ENCODE peak calls at places on chromosomes 2 and 18, in nine cellular contexts. T is H1, Y is transverse colon, L is tibial artery, U is neural progenitor cell, G is left ventricle myocardium inferior, J is A549, C is upper lobe of left lung, H is right lobe of liver. Q is an unnamed sample.

GRCh38 chr2:58101500-58101899 is 54.9 kb downstream of the VRK2 start:
- DNase-seq in T (no peak), Y (no peak), L (no peak), U (no peak), G (no peak), J (no peak), C (no peak), H (no peak), Q (no peak)

GRCh38 chr2:111712361-111712760 is 171.6 kb downstream of the ANAPC1 start:
- DNase-seq in T (no peak), Y (no peak), L (no peak), U (no peak), G (no peak), J (no peak), C (no peak), H (no peak), Q (no peak)

GRCh38 chr2:214052235-214052634 is 358.6 kb upstream of the VWC2L start:
- DNase-seq in T (no peak), Y (no peak), L (no peak), U (no peak), G (no peak), J (no peak), C (no peak), H (no peak), Q (no peak)

GRCh38 chr2:193331701-193332100 is 1137.0 kb upstream of the TMEFF2 start:
- DNase-seq in T (no peak), Y (no peak), L (no peak), U (no peak), G (no peak), J (no peak), C (no peak), H (no peak), Q (no peak)

GRCh38 chr2:317501-318424 is 29.9 kb upstream of the ALKAL2 start:
- DNase-seq in T (no peak), Y (no peak), L (no peak), U (peak; percentile 67), G (no peak), J (no peak), C (peak; percentile 47), H (no peak), Q (no peak)

GRCh38 chr2:47402555-47402804 is 476 bp upstream of the MSH2 start:
- DNase-seq in T (no peak), Y (no peak), L (no peak), U (no peak), G (no peak), J (no peak), C (no peak), H (no peak), Q (no peak)

GRCh38 chr2:123785332-123785731 is 239.8 kb upstream of the CNTNAP5 start:
- DNase-seq in T (no peak), Y (no peak), L (no peak), U (no peak), G (no peak), J (no peak), C (no peak), H (no peak), Q (no peak)

GRCh38 chr18:50151876-50152275 is 43.1 kb downstream of the MYO5B start:
- DNase-seq in T (no peak), Y (no peak), L (no peak), U (no peak), G (no peak), J (no peak), C (no peak), H (no peak), Q (no peak)

DNA sequence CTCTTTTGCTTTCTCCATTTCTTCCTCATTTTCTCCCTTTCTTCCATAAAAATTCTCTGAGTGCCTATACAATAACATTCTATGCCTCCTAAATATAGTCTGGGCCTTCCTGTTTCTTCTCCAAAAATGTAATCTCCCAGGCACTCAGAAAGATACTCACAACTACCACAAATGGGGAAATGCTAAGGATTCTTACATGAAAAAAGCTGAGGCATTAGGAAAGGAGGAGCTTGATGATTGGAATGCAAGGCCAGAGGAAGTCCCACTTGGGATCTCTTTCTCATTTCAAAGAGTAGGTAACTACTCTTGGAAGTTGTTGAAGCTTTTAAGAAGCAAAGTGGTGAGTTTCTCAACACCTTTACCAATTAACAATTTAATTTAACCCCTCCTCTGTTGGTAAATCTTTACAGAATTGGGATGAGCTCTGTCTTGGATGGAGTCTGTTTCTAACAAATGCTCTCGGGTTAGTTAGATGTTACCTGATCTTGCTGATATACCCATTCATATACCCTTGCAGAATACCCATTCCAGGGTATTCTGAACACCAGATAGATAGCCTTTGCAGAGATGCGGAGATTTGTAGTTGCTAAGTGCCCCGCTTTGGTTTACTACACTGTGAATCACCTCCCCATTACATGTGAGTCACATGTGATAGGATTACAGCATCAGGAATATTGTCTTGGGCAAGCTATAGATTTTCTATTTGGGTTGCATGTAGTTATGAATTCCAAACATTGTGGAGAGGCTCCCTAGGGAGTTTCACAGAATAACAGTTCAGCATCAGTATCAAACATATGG is 3.6 kb downstream of the VSNL1 start:
- DNase-seq in T (no peak), Y (no peak), L (no peak), U (peak; percentile 26), G (no peak), J (no peak), C (no peak), H (no peak), Q (no peak)
- H3K4me3 ChIP-seq in T (peak overlapping the region; percentile 9), Y (no peak overlapping the region), L (no peak overlapping the region), U (peak overlapping the region; percentile 77), G (no peak overlapping the region), J (no peak overlapping the region), C (no peak overlapping the region), H (no peak overlapping the region), Q (no peak overlapping the region)

GRCh38 chr2:20348542-20348941 is 2.1 kb downstream of the PUM2 start:
- DNase-seq in T (no peak), Y (peak; percentile 38), L (no peak), U (peak; percentile 20), G (no peak), J (no peak), C (peak; percentile 41), H (no peak), Q (peak; percentile 56)
- H3K4me1 ChIP-seq in T (peaks cover 5% of the 10 kb centered on the region), Y (peaks cover 76% of the 10 kb centered on the region), L (no peaks in the 10 kb centered on the region), U (peaks cover 55% of the 10 kb centered on the region), G (peaks cover 85% of the 10 kb centered on the region), J (peaks cover 45% of the 10 kb centered on the region), C (peaks cover 51% of the 10 kb centered on the region), H (peaks cover 39% of the 10 kb centered on the region), Q (peaks cover 68% of the 10 kb centered on the region)

DNA sequence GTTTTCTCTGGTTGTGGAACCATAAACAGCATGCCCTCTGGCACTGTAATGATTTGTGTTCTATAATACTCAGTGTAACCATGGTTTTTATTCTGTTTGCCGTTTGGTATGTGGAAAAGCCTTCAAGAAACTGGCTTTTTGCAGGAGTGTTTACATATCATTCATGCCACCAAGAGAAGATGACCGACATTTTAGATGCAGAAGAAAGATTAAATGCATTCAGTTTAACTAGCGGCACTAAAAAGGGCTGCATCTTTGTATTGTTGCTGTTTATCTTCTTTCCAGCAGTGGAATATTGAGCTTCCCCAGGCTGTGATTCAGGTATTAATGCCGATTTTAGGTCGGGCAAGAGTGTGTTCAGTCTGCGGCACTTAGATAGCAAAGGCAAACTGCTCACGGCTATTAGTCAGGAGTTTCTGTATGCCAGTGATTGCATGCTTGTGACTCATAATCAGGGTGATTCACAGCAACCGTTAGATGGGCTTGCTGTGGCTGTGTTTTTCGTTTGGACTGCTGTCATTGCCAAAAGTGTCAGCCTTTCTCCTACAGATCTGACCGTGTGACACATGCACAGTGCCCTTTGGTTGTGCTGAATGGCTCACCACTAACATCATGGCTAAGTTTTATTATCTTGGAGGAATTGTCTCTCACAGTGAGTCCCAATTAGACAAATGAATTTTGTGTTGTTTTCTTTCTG is 479.7 kb downstream of the PARD3B start:
- DNase-seq in T (no peak), Y (peak; percentile 13), L (peak; percentile 82), U (no peak), G (no peak), J (peak; percentile 77), C (no peak), H (no peak), Q (no peak)
- H3K27ac ChIP-seq in T (no peak overlapping the region), Y (peak overlapping the region; percentile 42), L (peak overlapping the region; percentile 58), U (no peak overlapping the region), G (peak overlapping the region; percentile 35), J (peak overlapping the region; percentile 28), C (no peak overlapping the region), H (no peak overlapping the region), Q (no peak overlapping the region)

GRCh38 chr2:120176526-120176925 is 46.7 kb downstream of the TMEM185B start:
- DNase-seq in T (no peak), Y (no peak), L (no peak), U (no peak), G (no peak), J (no peak), C (no peak), H (no peak), Q (peak; percentile 53)

GRCh38 chr2:120175000-120175581 is 48.1 kb downstream of the TMEM185B start:
- DNase-seq in T (no peak), Y (no peak), L (no peak), U (peak; percentile 73), G (no peak), J (peak; percentile 54), C (no peak), H (no peak), Q (peak; percentile 85)

GRCh38 chr2:120180066-120180465 is 43.1 kb downstream of the TMEM185B start:
- DNase-seq in T (no peak), Y (no peak), L (no peak), U (no peak), G (no peak), J (no peak), C (no peak), H (no peak), Q (no peak)

GRCh38 chr2:120177973-120178372 is 45.2 kb downstream of the TMEM185B start:
- DNase-seq in T (no peak), Y (no peak), L (no peak), U (peak; percentile 34), G (no peak), J (no peak), C (no peak), H (no peak), Q (peak; percentile 56)

GRCh38 chr2:120177011-120177621 is 46.1 kb downstream of the TMEM185B start:
- DNase-seq in T (no peak), Y (peak; percentile 69), L (no peak), U (peak; percentile 10), G (peak; percentile 25), J (no peak), C (peak; percentile 86), H (no peak), Q (peak; percentile 96)
- H3K4me3 ChIP-seq in T (no peak overlapping the region), Y (peak overlapping the region; percentile 33), L (peak overlapping the region; percentile 21), U (no peak overlapping the region), G (peak overlapping the region; percentile 44), J (no peak overlapping the region), C (peak overlapping the region; percentile 42), H (peak overlapping the region; percentile 15), Q (peak overlapping the region; percentile 67)

GRCh38 chr2:46175409-46175808 is 121.8 kb upstream of the EPAS1 start:
- DNase-seq in T (no peak), Y (no peak), L (no peak), U (no peak), G (no peak), J (no peak), C (no peak), H (no peak), Q (no peak)
- H3K4me1 ChIP-seq in T (no peaks in the 10 kb centered on the region), Y (peaks cover 19% of the 10 kb centered on the region), L (no peaks in the 10 kb centered on the region), U (peaks cover 25% of the 10 kb centered on the region), G (peaks cover 41% of the 10 kb centered on the region), J (peaks cover 49% of the 10 kb centered on the region), C (peaks cover 23% of the 10 kb centered on the region), H (no peaks in the 10 kb centered on the region), Q (no peaks in the 10 kb centered on the region)

Q was measured in Karpas-422.